ENCODE peak calls at places on chromosomes 16 and 17, in four cellular contexts. D is psoas muscle; S is stimulated activated CD4-positive, alpha-beta T cell treated with anti-CD3 and anti-CD28 coated beads, Interleukin-1b, Interleukin-23, amount 100 ng/mL, for 1 hour; I is stimulated activated naive CD4-positive, alpha-beta T cell. J is an unnamed sample.
A peak's percentile ranks its signal among the peaks of the same experiment; 100 is the strongest.

GRCh38 chr16:57578521-57579360 is 36.3 kb downstream of the ADGRG5 start:
- DNase-seq in I (no peak), D (no peak), S (no peak), J (no peak)

GRCh38 chr17:57881783-57882291 is 32.0 kb upstream of the MRPS23 start:
- DNase-seq in I (no peak), S (no peak), D (peak; percentile 72), J (no peak)

GRCh38 chr17:32828822-32829221 is 48.1 kb downstream of the MYO1D start:
- DNase-seq in D (no peak), I (no peak), S (no peak), J (no peak)

GRCh38 chr17:49741009-49741691 is 22.8 kb downstream of the FAM117A start:
- DNase-seq in I (no peak), D (no peak), S (no peak), J (no peak)

GRCh38 chr16:68000450-68000849 is 1.2 kb upstream of the DPEP2 start:
- DNase-seq in I (peak; percentile 43), D (no peak), S (no peak), J (no peak)

GRCh38 chr17:3557768-3558583 is at the start of gene TRPV3:
- DNase-seq in I (no peak), S (peak; percentile 44), D (peak; percentile 86), J (no peak)

GRCh38 chr16:79326549-79326948 is 274.0 kb downstream of the MAF start:
- DNase-seq in S (no peak), I (no peak), D (no peak), J (no peak)

GRCh38 chr17:37261286-37261685 is 114.5 kb upstream of the C17orf78 start:
- DNase-seq in I (no peak), S (no peak), D (no peak), J (no peak)

GRCh38 chr16:56647641-56648431 is 3.9 kb upstream of the MT1B start:
- DNase-seq in I (no peak), S (no peak), D (no peak), J (no peak)

GRCh38 chr17:81487487-81488275 is 24.9 kb downstream of the ACTG1 start:
- DNase-seq in D (peak; percentile 92), S (no peak), I (peak; percentile 64), J (peak; percentile 97)

GRCh38 chr17:27810902-27811557 is 10.7 kb upstream of the NOS2 start:
- DNase-seq in I (no peak), D (no peak), S (no peak), J (no peak)

GRCh38 chr16:80253741-80254140 is 287.1 kb upstream of the DYNLRB2 start:
- DNase-seq in I (no peak), S (no peak), D (no peak), J (no peak)

GRCh38 chr17:54745239-54745638 is 155.4 kb upstream of the TOM1L1 start:
- DNase-seq in D (no peak), I (no peak), S (no peak), J (no peak)

GRCh38 chr17:46771601-46772012 is 46.9 kb downstream of the WNT3 start:
- DNase-seq in I (no peak), D (no peak), S (no peak), J (peak; percentile 44)

GRCh38 chr17:77070888-77071279 is 69.9 kb upstream of the SEC14L1 start:
- DNase-seq in I (no peak), D (no peak), S (no peak), J (no peak)

GRCh38 chr16:22660441-22661160 is 149.9 kb downstream of the NPIPB5 start:
- DNase-seq in S (no peak), D (no peak), I (no peak), J (no peak)

GRCh38 chr17:65374966-65375365 is 186.5 kb downstream of the AXIN2 start:
- DNase-seq in D (no peak), I (no peak), S (no peak), J (no peak)

GRCh38 chr16:56589141-56590039 is at the start of gene MT3:
- DNase-seq in S (no peak), I (peak; percentile 70), D (peak; percentile 69), J (no peak)

GRCh38 chr16:24471616-24472015 is 67.8 kb upstream of the RBBP6 start:
- DNase-seq in S (no peak), D (no peak), I (no peak), J (peak; percentile 33)

GRCh38 chr17:78618264-78619066 is 41.3 kb upstream of the DNAH17 start:
- DNase-seq in D (peak; percentile 85), S (no peak), I (no peak), J (no peak)

J was measured in D721Med.